ENCODE peak calls at places on chromosomes 16 and 17, in four cellular contexts. One of them, this sample, is unnamed.
A peak's percentile ranks its signal among the peaks of the same experiment; 100 is the strongest.

GRCh38 chr17:78502611-78503148 is 74.5 kb downstream of the DNAH17 start:
- DNase-seq in SK-N-SH: no peak
- DNase-seq in GM12878: no peak
- DNase-seq in K562: no peak
- DNase-seq in this sample: no peak

GRCh38 chr16:8764486-8765250 is 32.8 kb downstream of the TMEM186 start:
- DNase-seq in SK-N-SH: no peak
- DNase-seq in GM12878: no peak
- DNase-seq in K562: no peak
- DNase-seq in this sample: no peak

GRCh38 chr16:4675864-4676786 is 17.2 kb upstream of the NUDT16L1 start:
- DNase-seq in SK-N-SH: no peak
- DNase-seq in GM12878: no peak
- DNase-seq in K562: peak; percentile 32
- DNase-seq in this sample: no peak

GRCh38 chr17:49901460-49902331 is 53.8 kb upstream of the TAC4 start:
- DNase-seq in SK-N-SH: peak; percentile 79
- DNase-seq in GM12878: no peak
- DNase-seq in K562: peak; percentile 51
- DNase-seq in this sample: no peak

GRCh38 chr16:57708168-57708567 is 13.6 kb downstream of the DRC7 start:
- DNase-seq in SK-N-SH: no peak
- DNase-seq in GM12878: no peak
- DNase-seq in K562: no peak
- DNase-seq in this sample: no peak

GRCh38 chr17:10337136-10337535 is 35.7 kb downstream of the MYH13 start:
- DNase-seq in SK-N-SH: no peak
- DNase-seq in GM12878: no peak
- DNase-seq in K562: no peak
- DNase-seq in this sample: no peak

GRCh38 chr17:28743243-28744103 is at the start of gene TRAF4:
- DNase-seq in SK-N-SH: peak; percentile 92
- DNase-seq in GM12878: no peak
- DNase-seq in K562: peak; percentile 93
- DNase-seq in this sample: peak; percentile 96

GRCh38 chr17:61150686-61151299 is 248.8 kb upstream of the TBX2 start:
- DNase-seq in SK-N-SH: no peak
- DNase-seq in GM12878: no peak
- DNase-seq in K562: no peak
- DNase-seq in this sample: no peak

GRCh38 chr16:17423195-17423594 is 47.6 kb downstream of the XYLT1 start:
- DNase-seq in SK-N-SH: no peak
- DNase-seq in GM12878: no peak
- DNase-seq in K562: no peak
- DNase-seq in this sample: no peak

GRCh38 chr17:31558748-31559646 is 167.5 kb downstream of the RAB11FIP4 start:
- DNase-seq in SK-N-SH: peak; percentile 95
- DNase-seq in GM12878: no peak
- DNase-seq in K562: peak; percentile 95
- DNase-seq in this sample: peak; percentile 91

GRCh38 chr16:19396555-19397011 is 21.1 kb upstream of the TMC5 start:
- DNase-seq in SK-N-SH: no peak
- DNase-seq in GM12878: no peak
- DNase-seq in K562: no peak
- DNase-seq in this sample: peak; percentile 85

GRCh38 chr16:49608095-49608494 is 234.5 kb downstream of the C16orf78 start:
- DNase-seq in SK-N-SH: no peak
- DNase-seq in GM12878: no peak
- DNase-seq in K562: no peak
- DNase-seq in this sample: no peak

GRCh38 chr16:15725641-15726240 is 75.7 kb downstream of the NDE1 start:
- DNase-seq in SK-N-SH: no peak
- DNase-seq in GM12878: no peak
- DNase-seq in K562: no peak
- DNase-seq in this sample: no peak

GRCh38 chr17:31672161-31672819 is 186.8 kb downstream of the COPRS start:
- DNase-seq in SK-N-SH: no peak
- DNase-seq in GM12878: no peak
- DNase-seq in K562: no peak
- DNase-seq in this sample: no peak

GRCh38 chr17:39740357-39741111 is 2.8 kb downstream of the GRB7 start:
- DNase-seq in SK-N-SH: peak; percentile 26
- DNase-seq in GM12878: no peak
- DNase-seq in K562: peak; percentile 68
- DNase-seq in this sample: peak; percentile 66

GRCh38 chr16:56967733-56968132 is 6.0 kb downstream of the CETP start:
- DNase-seq in SK-N-SH: no peak
- DNase-seq in GM12878: no peak
- DNase-seq in K562: no peak
- DNase-seq in this sample: no peak

GRCh38 chr16:68234188-68235104 is 1.5 kb downstream of the ESRP2 start:
- DNase-seq in SK-N-SH: no peak
- DNase-seq in GM12878: no peak
- DNase-seq in K562: no peak
- DNase-seq in this sample: no peak

GRCh38 chr16:66520406-66521194 is 29.3 kb downstream of the TK2 start:
- DNase-seq in SK-N-SH: no peak
- DNase-seq in GM12878: no peak
- DNase-seq in K562: no peak
- DNase-seq in this sample: no peak

GRCh38 chr16:72937360-72937759 is 110.6 kb downstream of the ZFHX3 start:
- DNase-seq in SK-N-SH: no peak
- DNase-seq in GM12878: no peak
- DNase-seq in K562: no peak
- DNase-seq in this sample: no peak

GRCh38 chr17:78238823-78239488 is 7.5 kb downstream of the TMEM235 start:
- DNase-seq in SK-N-SH: no peak
- DNase-seq in GM12878: no peak
- DNase-seq in K562: no peak
- DNase-seq in this sample: no peak

GRCh38 chr17:42700890-42701289 is 18.6 kb downstream of the CNTNAP1 start:
- DNase-seq in SK-N-SH: peak; percentile 5
- DNase-seq in GM12878: no peak
- DNase-seq in K562: no peak
- DNase-seq in this sample: no peak

GRCh38 chr16:2514333-2515179 is 804 bp downstream of the ATP6V0C start:
- DNase-seq in SK-N-SH: no peak
- DNase-seq in GM12878: no peak
- DNase-seq in K562: peak; percentile 80
- DNase-seq in this sample: no peak

GRCh38 chr17:66906321-66907278 is 57.9 kb upstream of the CACNG4 start:
- DNase-seq in SK-N-SH: peak; percentile 87
- DNase-seq in GM12878: peak; percentile 25
- DNase-seq in K562: peak; percentile 73
- DNase-seq in this sample: peak; percentile 88

GRCh38 chr16:50771366-50771765 is 29.5 kb downstream of the CYLD start:
- DNase-seq in SK-N-SH: no peak
- DNase-seq in GM12878: no peak
- DNase-seq in K562: no peak
- DNase-seq in this sample: no peak

GRCh38 chr16:6481894-6482293 is 850.8 kb upstream of the RBFOX1 start:
- DNase-seq in SK-N-SH: no peak
- DNase-seq in GM12878: no peak
- DNase-seq in K562: no peak
- DNase-seq in this sample: no peak

GRCh38 chr17:44170499-44171201 is at the start of gene ASB16:
- DNase-seq in SK-N-SH: peak; percentile 48
- DNase-seq in GM12878: no peak
- DNase-seq in K562: no peak
- DNase-seq in this sample: no peak

GRCh38 chr17:77772461-77772897 is 186.0 kb upstream of the TNRC6C start:
- DNase-seq in SK-N-SH: peak; percentile 85
- DNase-seq in GM12878: no peak
- DNase-seq in K562: peak; percentile 85
- DNase-seq in this sample: peak; percentile 60

GRCh38 chr16:48081656-48082055 is 74.1 kb downstream of the ABCC12 start:
- DNase-seq in SK-N-SH: no peak
- DNase-seq in GM12878: no peak
- DNase-seq in K562: no peak
- DNase-seq in this sample: peak; percentile 78

GRCh38 chr16:24717411-24717810 is 12.0 kb upstream of the TNRC6A start:
- DNase-seq in SK-N-SH: no peak
- DNase-seq in GM12878: no peak
- DNase-seq in K562: no peak
- DNase-seq in this sample: no peak

GRCh38 chr17:57570740-57571344 is 174.3 kb downstream of the CCDC182 start:
- DNase-seq in SK-N-SH: no peak
- DNase-seq in GM12878: no peak
- DNase-seq in K562: no peak
- DNase-seq in this sample: no peak

GRCh38 chr17:38894276-38894675 is 24.4 kb downstream of the LASP1 start:
- DNase-seq in SK-N-SH: no peak
- DNase-seq in GM12878: no peak
- DNase-seq in K562: peak; percentile 69
- DNase-seq in this sample: no peak

GRCh38 chr17:49290690-49291326 is 60.2 kb upstream of the PHOSPHO1 start:
- DNase-seq in SK-N-SH: peak; percentile 50
- DNase-seq in GM12878: no peak
- DNase-seq in K562: peak; percentile 46
- DNase-seq in this sample: peak; percentile 44

GRCh38 chr17:8384801-8385335 is 1.9 kb upstream of the RPL26 start:
- DNase-seq in SK-N-SH: no peak
- DNase-seq in GM12878: no peak
- DNase-seq in K562: no peak
- DNase-seq in this sample: peak; percentile 79

GRCh38 chr16:52103791-52104190 is 443.2 kb downstream of the TOX3 start:
- DNase-seq in SK-N-SH: no peak
- DNase-seq in GM12878: no peak
- DNase-seq in K562: no peak
- DNase-seq in this sample: no peak
- TF ChIP-seq SMC3 in SK-N-SH: no peak
- TF ChIP-seq SMC3 in GM12878: no peak
- TF ChIP-seq SMC3 in K562: no peak
- TF ChIP-seq SMC3 in this sample: no peak

DNA sequence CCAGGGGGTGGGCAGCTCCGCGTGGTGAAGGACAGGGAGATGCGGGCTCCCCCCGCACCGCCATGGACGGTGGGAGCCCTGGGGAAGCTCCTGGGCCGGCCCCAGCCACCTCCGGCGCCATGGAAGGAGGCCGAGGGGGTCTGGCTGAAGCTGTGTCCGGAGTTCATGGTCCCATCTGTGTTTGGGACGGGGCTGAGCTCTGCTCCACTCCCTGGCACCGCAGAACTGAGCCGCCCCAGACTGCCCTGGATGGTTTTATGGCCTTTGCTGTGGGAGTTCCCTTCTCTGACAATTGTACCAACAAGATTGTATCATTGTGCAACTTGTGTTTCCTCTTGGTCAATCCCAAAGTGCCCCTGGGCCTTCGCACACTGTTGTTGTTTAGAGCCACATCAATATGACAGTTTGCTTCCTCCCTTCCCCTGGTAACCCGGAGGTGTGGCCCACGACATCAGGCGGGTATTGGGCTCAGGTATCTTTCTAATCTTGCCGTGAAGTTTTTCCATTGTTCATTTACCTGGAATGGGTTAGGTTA is 942 bp downstream of the KRT23 start:
- DNase-seq in SK-N-SH: no peak
- DNase-seq in GM12878: no peak
- DNase-seq in K562: no peak
- DNase-seq in this sample: no peak
- H3K4me2 ChIP-seq in SK-N-SH: no peak overlapping the region
- H3K4me2 ChIP-seq in GM12878: no peak overlapping the region
- H3K4me2 ChIP-seq in K562: no peak overlapping the region
- H3K4me2 ChIP-seq in this sample: no peak overlapping the region

DNA sequence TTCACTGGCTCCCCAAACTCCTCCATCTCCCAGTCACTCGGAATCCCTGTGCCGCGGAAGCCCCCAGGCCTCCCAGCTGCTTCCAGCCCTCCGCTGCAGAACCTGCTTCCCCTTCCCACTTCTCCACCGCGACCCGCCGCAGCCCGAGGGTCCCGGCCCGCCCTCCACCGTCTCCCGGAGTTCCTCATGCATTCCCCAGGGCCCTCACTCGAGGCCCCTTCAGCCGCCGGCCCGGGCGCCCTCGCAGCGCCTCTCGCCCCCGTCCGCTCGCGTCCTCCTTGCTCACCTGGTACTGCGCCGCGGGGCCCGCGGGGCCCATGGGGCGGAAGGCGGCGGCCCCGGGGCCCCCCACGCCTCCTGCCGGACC is 329 bp downstream of the SMARCD2 start:
- DNase-seq in SK-N-SH: no peak
- DNase-seq in GM12878: no peak
- DNase-seq in K562: no peak
- DNase-seq in this sample: no peak
- H3K4me1 ChIP-seq in SK-N-SH: peaks cover 27% of the 10 kb centered on the region
- H3K4me1 ChIP-seq in GM12878: peaks cover 18% of the 10 kb centered on the region
- H3K4me1 ChIP-seq in K562: peaks cover 23% of the 10 kb centered on the region
- H3K4me1 ChIP-seq in this sample: peaks cover 32% of the 10 kb centered on the region

GRCh38 chr17:80600586-80600985 is 55.9 kb downstream of the RPTOR start:
- DNase-seq in SK-N-SH: no peak
- DNase-seq in GM12878: no peak
- DNase-seq in K562: no peak
- DNase-seq in this sample: no peak

GRCh38 chr17:80604007-80604728 is 59.5 kb downstream of the RPTOR start:
- DNase-seq in SK-N-SH: no peak
- DNase-seq in GM12878: no peak
- DNase-seq in K562: no peak
- DNase-seq in this sample: no peak

GRCh38 chr17:80605326-80606066 is 60.9 kb downstream of the RPTOR start:
- DNase-seq in SK-N-SH: no peak
- DNase-seq in GM12878: peak; percentile 85
- DNase-seq in K562: no peak
- DNase-seq in this sample: peak; percentile 40

GRCh38 chr17:80601146-80601545 is 56.5 kb downstream of the RPTOR start:
- DNase-seq in SK-N-SH: no peak
- DNase-seq in GM12878: no peak
- DNase-seq in K562: no peak
- DNase-seq in this sample: no peak

DNA sequence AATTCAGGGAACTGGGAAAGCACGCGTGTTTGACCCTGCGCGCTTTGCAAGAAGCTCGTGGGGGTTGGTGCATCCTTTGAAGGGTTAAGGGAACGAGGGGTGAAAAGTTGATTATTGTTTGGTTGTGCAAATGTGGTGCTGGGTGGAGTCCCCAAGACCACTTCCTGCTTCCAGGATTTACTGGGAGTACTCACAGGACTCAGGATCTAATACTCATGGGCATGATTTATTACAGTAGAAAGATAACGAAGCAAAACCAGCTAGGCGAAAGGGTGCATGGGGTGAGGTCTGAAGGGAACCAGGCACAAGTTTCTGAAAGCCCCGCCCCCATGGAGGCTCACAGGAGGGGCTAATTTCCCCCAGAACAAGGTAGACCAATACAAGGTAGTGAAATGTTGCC is 58.7 kb downstream of the RPTOR start:
- DNase-seq in SK-N-SH: no peak
- DNase-seq in GM12878: no peak
- DNase-seq in K562: no peak
- DNase-seq in this sample: no peak
- TF ChIP-seq SMC3 in SK-N-SH: no peak
- TF ChIP-seq SMC3 in GM12878: no peak
- TF ChIP-seq SMC3 in K562: no peak
- TF ChIP-seq SMC3 in this sample: no peak

This sample was measured in A549.